ENCODE peak calls at places on chromosomes 12 and 14, in seven cellular contexts. One of them, this sample, is unnamed.

GRCh38 chr14:101843665-101844064 is 82.2 kb downstream of the PPP2R5C start:
- DNase-seq in A549: peak
- DNase-seq in spleen: peak
- DNase-seq in suprapubic skin: no peak
- DNase-seq in tibial nerve: no peak
- DNase-seq in transverse colon: peak
- DNase-seq in IMR-90: no peak
- DNase-seq in this sample: no peak

GRCh38 chr12:55716582-55717396 is 943 bp downstream of the BLOC1S1 start:
- DNase-seq in A549: no peak
- DNase-seq in spleen: peak
- DNase-seq in suprapubic skin: no peak
- DNase-seq in tibial nerve: no peak
- DNase-seq in transverse colon: no peak
- DNase-seq in IMR-90: no peak
- DNase-seq in this sample: no peak

GRCh38 chr12:81888341-81888740 is 129.2 kb upstream of the PPFIA2 start:
- DNase-seq in A549: no peak
- DNase-seq in spleen: no peak
- DNase-seq in suprapubic skin: no peak
- DNase-seq in tibial nerve: no peak
- DNase-seq in transverse colon: no peak
- DNase-seq in IMR-90: no peak
- DNase-seq in this sample: no peak

GRCh38 chr12:25759752-25760151 is 198.7 kb upstream of the RASSF8 start:
- DNase-seq in A549: no peak
- DNase-seq in spleen: no peak
- DNase-seq in suprapubic skin: no peak
- DNase-seq in tibial nerve: no peak
- DNase-seq in transverse colon: no peak
- DNase-seq in IMR-90: peak
- DNase-seq in this sample: no peak

GRCh38 chr14:29654910-29655590 is 272.6 kb downstream of the PRKD1 start:
- DNase-seq in A549: no peak
- DNase-seq in spleen: no peak
- DNase-seq in suprapubic skin: no peak
- DNase-seq in tibial nerve: no peak
- DNase-seq in transverse colon: no peak
- DNase-seq in IMR-90: peak
- DNase-seq in this sample: no peak

GRCh38 chr12:53757095-53757770 is 5.5 kb upstream of the CISTR start:
- DNase-seq in A549: peak
- DNase-seq in spleen: peak
- DNase-seq in suprapubic skin: peak
- DNase-seq in tibial nerve: peak
- DNase-seq in transverse colon: peak
- DNase-seq in IMR-90: peak
- DNase-seq in this sample: peak

GRCh38 chr12:7431993-7432685 is 11.8 kb downstream of the CD163L1 start:
- DNase-seq in A549: no peak
- DNase-seq in spleen: no peak
- DNase-seq in suprapubic skin: no peak
- DNase-seq in tibial nerve: no peak
- DNase-seq in transverse colon: no peak
- DNase-seq in IMR-90: peak
- DNase-seq in this sample: no peak

GRCh38 chr12:118185602-118186397 is 49.9 kb downstream of the PEBP1 start:
- DNase-seq in A549: no peak
- DNase-seq in spleen: no peak
- DNase-seq in suprapubic skin: no peak
- DNase-seq in tibial nerve: no peak
- DNase-seq in transverse colon: no peak
- DNase-seq in IMR-90: no peak
- DNase-seq in this sample: no peak

GRCh38 chr14:25537846-25538455 is 488.0 kb upstream of the STXBP6 start:
- DNase-seq in A549: peak
- DNase-seq in spleen: no peak
- DNase-seq in suprapubic skin: no peak
- DNase-seq in tibial nerve: no peak
- DNase-seq in transverse colon: peak
- DNase-seq in IMR-90: no peak
- DNase-seq in this sample: no peak

GRCh38 chr14:95318870-95319311 is 817 bp downstream of the CLMN start:
- DNase-seq in A549: no peak
- DNase-seq in spleen: peak
- DNase-seq in suprapubic skin: no peak
- DNase-seq in tibial nerve: no peak
- DNase-seq in transverse colon: no peak
- DNase-seq in IMR-90: no peak
- DNase-seq in this sample: no peak

GRCh38 chr12:108833355-108833733 is 24.0 kb downstream of the SSH1 start:
- DNase-seq in A549: peak
- DNase-seq in spleen: peak
- DNase-seq in suprapubic skin: no peak
- DNase-seq in tibial nerve: no peak
- DNase-seq in transverse colon: no peak
- DNase-seq in IMR-90: peak
- DNase-seq in this sample: no peak

GRCh38 chr14:99621948-99622347 is 17.9 kb upstream of the CCDC85C start:
- DNase-seq in A549: no peak
- DNase-seq in spleen: no peak
- DNase-seq in suprapubic skin: no peak
- DNase-seq in tibial nerve: no peak
- DNase-seq in transverse colon: no peak
- DNase-seq in IMR-90: no peak
- DNase-seq in this sample: no peak

DNA sequence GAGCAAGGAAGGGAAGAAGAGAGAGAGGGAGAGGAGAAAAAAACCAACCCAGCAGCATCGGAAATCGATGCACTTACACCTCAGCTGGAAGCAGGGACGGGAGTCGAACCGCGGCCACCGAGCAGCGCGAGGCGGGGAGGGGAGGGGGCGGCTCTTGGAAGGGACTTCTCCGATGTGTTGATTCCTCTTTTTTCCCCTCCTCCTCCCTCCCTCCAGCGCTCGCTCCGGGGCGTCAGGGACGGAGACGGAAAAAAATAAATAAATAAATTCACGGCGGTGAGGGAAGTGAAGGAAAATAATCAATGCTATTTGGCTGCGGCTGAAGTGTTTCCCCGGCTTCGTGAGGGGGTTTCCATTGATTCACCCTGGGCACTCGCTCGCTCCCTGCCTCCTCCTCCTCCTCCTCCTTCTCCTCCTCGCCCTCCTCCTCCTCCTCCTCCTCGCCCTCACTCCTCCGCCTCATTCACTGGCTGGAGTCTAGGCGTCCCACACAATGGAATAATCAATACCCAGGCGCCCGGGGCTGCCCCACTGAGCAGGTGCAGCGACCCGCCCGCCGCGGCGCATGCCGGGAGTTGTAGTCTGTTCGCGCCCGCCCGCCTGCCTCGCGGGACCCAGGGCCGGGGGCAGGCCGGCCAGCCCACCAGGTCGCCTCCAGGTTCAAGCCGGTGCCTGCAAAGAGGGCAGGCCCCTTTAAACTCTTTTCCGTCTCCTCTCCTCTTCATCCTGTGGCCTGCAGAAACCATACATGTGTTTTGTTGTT is at the start of gene ZFHX2:
- DNase-seq in A549: peak
- DNase-seq in spleen: peak
- DNase-seq in suprapubic skin: peak
- DNase-seq in tibial nerve: peak
- DNase-seq in transverse colon: peak
- DNase-seq in IMR-90: peak
- DNase-seq in this sample: peak
- TF ChIP-seq POLR2A in A549: peak
- TF ChIP-seq POLR2A in spleen: no peak
- TF ChIP-seq POLR2A in suprapubic skin: no peak
- TF ChIP-seq POLR2A in tibial nerve: no peak
- TF ChIP-seq POLR2A in transverse colon: no peak
- TF ChIP-seq POLR2A in IMR-90: no peak
- TF ChIP-seq POLR2A in this sample: no peak

GRCh38 chr14:65826946-65827345 is 414.4 kb downstream of the FUT8 start:
- DNase-seq in A549: no peak
- DNase-seq in spleen: no peak
- DNase-seq in suprapubic skin: no peak
- DNase-seq in tibial nerve: no peak
- DNase-seq in transverse colon: no peak
- DNase-seq in IMR-90: no peak
- DNase-seq in this sample: no peak

GRCh38 chr14:65821224-65821753 is 408.8 kb downstream of the FUT8 start:
- DNase-seq in A549: no peak
- DNase-seq in spleen: no peak
- DNase-seq in suprapubic skin: no peak
- DNase-seq in tibial nerve: no peak
- DNase-seq in transverse colon: no peak
- DNase-seq in IMR-90: no peak
- DNase-seq in this sample: no peak

GRCh38 chr14:65824285-65824977 is 411.9 kb downstream of the FUT8 start:
- DNase-seq in A549: peak
- DNase-seq in spleen: no peak
- DNase-seq in suprapubic skin: no peak
- DNase-seq in tibial nerve: no peak
- DNase-seq in transverse colon: peak
- DNase-seq in IMR-90: peak
- DNase-seq in this sample: peak

GRCh38 chr14:65827520-65827919 is 415.0 kb downstream of the FUT8 start:
- DNase-seq in A549: no peak
- DNase-seq in spleen: no peak
- DNase-seq in suprapubic skin: no peak
- DNase-seq in tibial nerve: no peak
- DNase-seq in transverse colon: no peak
- DNase-seq in IMR-90: no peak
- DNase-seq in this sample: peak

GRCh38 chr14:65824978-65825299 is 412.4 kb downstream of the FUT8 start:
- DNase-seq in A549: no peak
- DNase-seq in spleen: no peak
- DNase-seq in suprapubic skin: no peak
- DNase-seq in tibial nerve: no peak
- DNase-seq in transverse colon: no peak
- DNase-seq in IMR-90: no peak
- DNase-seq in this sample: no peak
- TF ChIP-seq CTCF in A549: no peak
- TF ChIP-seq CTCF in spleen: no peak
- TF ChIP-seq CTCF in suprapubic skin: no peak
- TF ChIP-seq CTCF in tibial nerve: no peak
- TF ChIP-seq CTCF in transverse colon: peak
- TF ChIP-seq CTCF in IMR-90: no peak
- TF ChIP-seq CTCF in this sample: no peak

GRCh38 chr14:67934087-67934486 is 114.5 kb downstream of the RAD51B start:
- DNase-seq in A549: peak
- DNase-seq in spleen: no peak
- DNase-seq in suprapubic skin: no peak
- DNase-seq in tibial nerve: no peak
- DNase-seq in transverse colon: peak
- DNase-seq in IMR-90: peak
- DNase-seq in this sample: peak
- H3K4me3 ChIP-seq in A549: no peak
- H3K4me3 ChIP-seq in spleen: no peak
- H3K4me3 ChIP-seq in suprapubic skin: no peak
- H3K4me3 ChIP-seq in tibial nerve: no peak
- H3K4me3 ChIP-seq in transverse colon: no peak
- H3K4me3 ChIP-seq in IMR-90: no peak
- H3K4me3 ChIP-seq in this sample: no peak

GRCh38 chr12:22046090-22046967 is at the start of gene CMAS:
- DNase-seq in A549: peak
- DNase-seq in spleen: peak
- DNase-seq in suprapubic skin: peak
- DNase-seq in tibial nerve: peak
- DNase-seq in transverse colon: peak
- DNase-seq in IMR-90: peak
- DNase-seq in this sample: peak
- TF ChIP-seq POLR2A in A549: peak
- TF ChIP-seq POLR2A in spleen: peak
- TF ChIP-seq POLR2A in suprapubic skin: no peak
- TF ChIP-seq POLR2A in tibial nerve: peak
- TF ChIP-seq POLR2A in transverse colon: peak
- TF ChIP-seq POLR2A in IMR-90: no peak
- TF ChIP-seq POLR2A in this sample: no peak

GRCh38 chr14:104574536-104574935 is 5.0 kb upstream of the C14orf180 start:
- DNase-seq in A549: no peak
- DNase-seq in spleen: no peak
- DNase-seq in suprapubic skin: no peak
- DNase-seq in tibial nerve: no peak
- DNase-seq in transverse colon: no peak
- DNase-seq in IMR-90: no peak
- DNase-seq in this sample: no peak

GRCh38 chr14:104574978-104575377 is 4.6 kb upstream of the C14orf180 start:
- DNase-seq in A549: no peak
- DNase-seq in spleen: no peak
- DNase-seq in suprapubic skin: no peak
- DNase-seq in tibial nerve: no peak
- DNase-seq in transverse colon: no peak
- DNase-seq in IMR-90: no peak
- DNase-seq in this sample: no peak

GRCh38 chr14:104577457-104578301 is 1.9 kb upstream of the C14orf180 start:
- DNase-seq in A549: no peak
- DNase-seq in spleen: no peak
- DNase-seq in suprapubic skin: no peak
- DNase-seq in tibial nerve: no peak
- DNase-seq in transverse colon: peak
- DNase-seq in IMR-90: no peak
- DNase-seq in this sample: no peak

GRCh38 chr14:104579507-104579906 is at the start of gene C14orf180:
- DNase-seq in A549: no peak
- DNase-seq in spleen: no peak
- DNase-seq in suprapubic skin: no peak
- DNase-seq in tibial nerve: no peak
- DNase-seq in transverse colon: peak
- DNase-seq in IMR-90: no peak
- DNase-seq in this sample: no peak

DNA sequence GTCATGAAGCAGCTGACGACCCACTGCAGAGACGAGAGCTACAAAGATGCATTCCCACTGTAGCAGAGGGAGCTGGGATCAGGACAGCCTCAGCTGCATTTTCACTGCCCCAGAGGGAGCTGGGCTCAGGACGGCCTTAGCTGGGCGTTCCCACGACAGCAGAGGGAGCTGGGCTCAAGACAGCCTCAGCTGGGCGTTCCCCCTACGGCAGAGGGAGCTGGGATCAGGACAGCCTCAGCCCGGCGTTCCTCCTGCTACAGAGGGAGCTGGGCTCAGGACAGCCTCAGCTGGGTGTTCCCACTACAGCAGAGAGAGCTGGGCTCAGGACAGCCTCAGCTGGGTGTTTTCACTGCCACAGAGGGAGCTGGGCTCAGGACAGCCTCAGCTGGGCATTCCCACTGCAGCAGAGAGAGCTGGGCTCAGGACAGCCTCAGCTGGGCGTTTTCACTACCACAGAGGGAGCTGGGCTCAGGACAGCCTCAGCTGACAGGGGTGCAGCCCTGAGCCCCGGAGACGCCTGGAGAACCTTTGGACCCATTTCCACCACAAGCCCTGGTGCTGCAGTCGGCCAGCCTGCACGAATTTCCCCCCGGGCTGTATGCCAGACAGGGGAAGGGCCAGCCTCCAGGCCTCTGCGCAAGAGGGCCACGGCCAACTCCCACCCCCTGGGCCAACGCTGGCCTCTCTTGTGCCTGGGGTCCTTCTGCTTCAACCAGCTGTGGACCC is 2.8 kb upstream of the C14orf180 start:
- DNase-seq in A549: peak
- DNase-seq in spleen: no peak
- DNase-seq in suprapubic skin: no peak
- DNase-seq in tibial nerve: no peak
- DNase-seq in transverse colon: peak
- DNase-seq in IMR-90: no peak
- DNase-seq in this sample: no peak
- TF ChIP-seq CTCF in A549: no peak
- TF ChIP-seq CTCF in spleen: no peak
- TF ChIP-seq CTCF in suprapubic skin: no peak
- TF ChIP-seq CTCF in tibial nerve: no peak
- TF ChIP-seq CTCF in transverse colon: no peak
- TF ChIP-seq CTCF in IMR-90: no peak
- TF ChIP-seq CTCF in this sample: no peak

This sample was measured in lower leg skin.